ENCODE peak calls at places on chromosomes 2 and 18, in seven cellular contexts. G is neural crest cell, X is pancreas, Y is upper lobe of right lung, M is lung, I is Caco-2, C is A549. P is an unnamed sample.

GRCh38 chr2:99593692-99594427 is 104.0 kb upstream of the REV1 start:
- DNase-seq in G (no peak), M (no peak), Y (no peak), X (no peak), C (no peak), I (no peak), P (no peak)

GRCh38 chr18:2442726-2443275 is 128.5 kb downstream of the METTL4 start:
- DNase-seq in Y (no peak), X (no peak), G (no peak), I (no peak), M (no peak), C (no peak), P (no peak)

GRCh38 chr2:169512525-169512924 is 3.0 kb downstream of the KLHL41 start:
- DNase-seq in M (no peak), G (no peak), Y (no peak), X (no peak), C (no peak), I (no peak), P (no peak)

GRCh38 chr2:103823847-103824246 is 1030.1 kb upstream of the POU3F3 start:
- DNase-seq in I (no peak), X (no peak), M (no peak), G (no peak), Y (no peak), C (no peak), P (no peak)

GRCh38 chr18:49050462-49050861 is 99.7 kb upstream of the SMAD7 start:
- DNase-seq in C (no peak), M (no peak), I (no peak), Y (no peak), X (no peak), G (no peak), P (no peak)

GRCh38 chr2:128390256-128390990 is 71.8 kb upstream of the HS6ST1 start:
- DNase-seq in G (no peak), Y (peak), C (no peak), X (no peak), I (no peak), M (no peak), P (no peak)

GRCh38 chr2:10538224-10538894 is 90.2 kb upstream of the ODC1 start:
- DNase-seq in Y (no peak), C (peak), I (no peak), M (no peak), X (no peak), G (no peak), P (no peak)

GRCh38 chr2:213216461-213216860 is 65.0 kb upstream of the IKZF2 start:
- DNase-seq in M (no peak), Y (no peak), I (no peak), X (no peak), C (no peak), G (no peak), P (peak)

GRCh38 chr18:21270453-21270852 is 28.4 kb downstream of the GREB1L start:
- DNase-seq in X (no peak), G (no peak), M (no peak), I (no peak), Y (no peak), C (peak), P (peak)

GRCh38 chr2:62032096-62032495 is 126.6 kb downstream of the COMMD1 start:
- DNase-seq in I (no peak), G (no peak), Y (no peak), C (no peak), M (no peak), X (no peak), P (no peak)

GRCh38 chr2:148021059-148021985 is at the start of gene MBD5:
- DNase-seq in X (no peak), G (peak), C (peak), M (peak), Y (peak), I (peak), P (peak)

GRCh38 chr2:186256540-186256939 is 229.5 kb upstream of the ZC3H15 start:
- DNase-seq in Y (no peak), C (peak), I (peak), M (no peak), X (no peak), G (no peak), P (peak)
- TF ChIP-seq CTCF in Y (peak), C (peak), I (peak), M (no peak), X (peak), G (peak), P (peak)

GRCh38 chr2:77034460-77034859 is 487.7 kb downstream of the LRRTM4 start:
- DNase-seq in I (no peak), X (no peak), M (no peak), Y (no peak), C (peak), G (no peak), P (no peak)
- TF ChIP-seq CTCF in I (no peak), X (no peak), M (no peak), Y (no peak), C (no peak), G (no peak), P (no peak)

GRCh38 chr2:57546478-57546877 is 500.1 kb upstream of the VRK2 start:
- DNase-seq in I (no peak), X (no peak), Y (no peak), M (no peak), C (no peak), G (no peak), P (no peak)

GRCh38 chr2:57552885-57553284 is 493.7 kb upstream of the VRK2 start:
- DNase-seq in C (no peak), I (no peak), M (no peak), X (no peak), Y (no peak), G (no peak), P (no peak)

GRCh38 chr2:57550912-57551311 is 495.7 kb upstream of the VRK2 start:
- DNase-seq in M (no peak), Y (no peak), G (no peak), X (no peak), I (no peak), C (no peak), P (no peak)

GRCh38 chr2:57544626-57545025 is 502.0 kb upstream of the VRK2 start:
- DNase-seq in X (no peak), C (no peak), G (no peak), I (no peak), M (no peak), Y (no peak), P (no peak)

GRCh38 chr2:57549642-57550102 is 496.9 kb upstream of the VRK2 start:
- DNase-seq in C (peak), G (no peak), M (no peak), X (no peak), I (peak), Y (no peak), P (peak)
- TF ChIP-seq CTCF in C (peak), G (peak), M (no peak), X (no peak), I (peak), Y (peak), P (peak)

DNA sequence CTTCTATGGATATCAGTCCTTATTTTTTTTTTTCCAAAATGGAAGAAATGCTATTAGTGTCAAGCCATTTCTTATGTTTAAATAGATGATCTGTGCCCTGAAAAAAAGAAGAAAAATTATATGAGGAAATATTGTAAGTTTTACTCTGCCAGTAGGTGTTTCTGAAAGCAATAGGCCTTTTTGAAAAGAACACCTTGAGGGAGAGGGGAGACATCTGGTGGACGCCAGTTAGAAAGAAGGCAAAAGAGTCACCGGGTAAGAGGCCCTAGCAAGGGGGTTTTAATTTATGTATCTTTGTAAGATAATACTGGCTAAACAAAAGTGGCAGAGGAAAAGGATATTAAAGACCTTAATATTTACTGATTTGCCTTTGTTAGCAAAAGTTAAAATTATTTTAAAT is 56.1 kb downstream of the DYNAP start:
- DNase-seq in X (peak), G (no peak), M (no peak), C (peak), Y (no peak), I (peak), P (peak)
- TF ChIP-seq CTCF in X (peak), G (peak), M (no peak), C (peak), Y (peak), I (peak), P (peak)

DNA sequence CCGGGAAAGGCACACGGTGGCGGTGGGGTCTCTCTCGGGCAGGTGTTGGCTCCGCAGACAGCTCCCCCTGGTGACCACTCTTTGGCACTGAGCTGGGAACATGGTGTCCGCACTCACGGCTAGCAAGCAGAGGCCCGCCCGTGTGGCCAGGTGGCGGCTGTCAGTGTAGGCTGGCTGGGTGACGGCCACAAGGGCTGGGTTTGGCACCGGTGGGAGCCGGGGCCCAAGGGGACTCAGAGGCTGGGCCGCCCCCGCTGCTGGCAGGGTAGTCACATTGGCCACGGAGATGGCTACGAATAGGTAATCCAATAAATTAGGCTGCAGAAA is 1071.7 kb downstream of the RPIA start:
- DNase-seq in I (no peak), M (no peak), Y (peak), C (peak), X (no peak), G (no peak), P (no peak)
- TF ChIP-seq CTCF in I (no peak), M (no peak), Y (no peak), C (no peak), X (no peak), G (no peak), P (no peak)

DNA sequence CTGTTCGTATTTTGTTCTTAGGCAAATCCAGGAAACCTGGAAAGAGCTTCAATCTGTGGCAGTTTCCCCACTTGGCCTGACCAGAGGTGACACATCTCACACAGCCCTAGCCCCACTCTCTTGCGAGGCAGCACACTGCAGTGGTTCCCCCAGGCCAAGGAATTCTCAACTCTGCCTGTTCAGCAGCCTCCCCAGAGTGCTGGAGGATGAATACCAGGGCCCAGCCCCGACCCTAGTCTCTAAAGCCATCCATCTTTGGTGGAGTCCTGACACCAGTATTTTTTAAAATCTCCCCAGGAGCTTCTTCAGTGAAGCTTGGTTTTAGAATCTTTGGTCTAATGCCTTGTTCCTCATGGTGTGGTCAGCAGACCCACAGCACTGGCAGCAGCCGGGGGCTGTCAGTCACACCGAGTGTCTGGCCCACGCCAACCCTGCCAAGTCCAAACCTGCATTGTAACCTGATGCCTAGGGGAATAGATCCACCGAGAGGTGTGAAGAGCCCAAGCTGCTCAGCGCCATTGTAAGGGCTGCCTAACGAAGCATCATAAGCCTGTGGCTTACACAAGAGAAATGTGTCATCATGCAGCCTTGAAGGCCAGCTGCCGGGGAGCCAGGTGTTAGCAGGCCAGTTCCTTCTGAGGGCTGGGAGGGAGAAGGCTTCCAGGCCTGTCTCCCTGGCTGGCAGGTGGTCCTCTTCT is 428.7 kb upstream of the ID2 start:
- DNase-seq in Y (no peak), I (no peak), X (no peak), C (no peak), G (no peak), M (no peak), P (no peak)
- TF ChIP-seq CTCF in Y (no peak), I (no peak), X (no peak), C (no peak), G (no peak), M (no peak), P (no peak)

GRCh38 chr18:37533647-37534565 is 31.7 kb downstream of the CELF4 start:
- DNase-seq in C (no peak), M (no peak), Y (no peak), X (no peak), G (no peak), I (no peak), P (no peak)
- TF ChIP-seq CTCF in C (no peak), M (no peak), Y (no peak), X (no peak), G (peak), I (peak), P (no peak)

GRCh38 chr2:191539068-191539467 is 138.9 kb upstream of the NABP1 start:
- DNase-seq in I (peak), X (no peak), C (peak), M (no peak), G (peak), Y (no peak), P (peak)
- TF ChIP-seq CTCF in I (peak), X (no peak), C (peak), M (no peak), G (peak), Y (peak), P (peak)